ENCODE peak calls at places on chromosomes 7 and 10, in seven cellular contexts. K, B, R, N, S, O and X are unnamed samples.

GRCh38 chr10:64118736-64119135 is 597.5 kb downstream of the REEP3 start:
- DNase-seq in B (no peak), S (no peak), N (no peak), R (no peak), O (no peak), K (no peak), X (no peak)

GRCh38 chr7:106613861-106614560 is 46.9 kb downstream of the CCDC71L start:
- DNase-seq in N (no peak), S (no peak), B (no peak), K (no peak), R (no peak), O (no peak), X (no peak)

GRCh38 chr10:15370212-15370740 is 813 bp downstream of the FAM171A1 start:
- DNase-seq in O (peak; percentile 35), R (no peak), S (no peak), N (no peak), K (no peak), B (no peak), X (no peak)

GRCh38 chr10:61941202-61941651 is 39.7 kb downstream of the ARID5B start:
- DNase-seq in R (no peak), K (no peak), S (no peak), O (no peak), N (no peak), B (no peak), X (no peak)

GRCh38 chr7:140653319-140654108 is 12.9 kb upstream of the DENND2A start:
- DNase-seq in R (no peak), S (peak; percentile 75), N (peak; percentile 58), B (peak; percentile 59), O (peak; percentile 48), K (peak; percentile 69), X (peak; percentile 61)

GRCh38 chr7:44415510-44415909 is 74.9 kb downstream of the NUDCD3 start:
- DNase-seq in O (no peak), S (no peak), N (no peak), B (no peak), R (no peak), K (no peak), X (no peak)

GRCh38 chr10:97882142-97883091 is 32.8 kb downstream of the GOLGA7B start:
- DNase-seq in B (no peak), N (peak; percentile 78), K (no peak), R (no peak), O (no peak), S (no peak), X (no peak)

GRCh38 chr7:110386006-110386405 is 704.9 kb upstream of the LRRN3 start:
- DNase-seq in O (no peak), R (no peak), B (no peak), K (no peak), S (no peak), N (no peak), X (no peak)

GRCh38 chr7:46486264-46487206 is 565.5 kb upstream of the IGFBP3 start:
- DNase-seq in N (peak; percentile 81), B (no peak), S (peak; percentile 57), R (no peak), K (no peak), O (peak; percentile 63), X (no peak)

GRCh38 chr7:107090452-107090851 is 45.9 kb downstream of the PRKAR2B start:
- DNase-seq in S (no peak), N (no peak), R (peak; percentile 15), B (peak; percentile 92), O (no peak), K (no peak), X (no peak)

GRCh38 chr7:145105561-145105960 is 269.7 kb upstream of the TPK1 start:
- DNase-seq in N (no peak), K (no peak), B (no peak), O (no peak), S (no peak), R (no peak), X (peak; percentile 62)

GRCh38 chr7:25803117-25803887 is 348.7 kb upstream of the NFE2L3 start:
- DNase-seq in S (no peak), O (no peak), N (no peak), R (no peak), B (no peak), K (no peak), X (no peak)

GRCh38 chr7:5428470-5429252 is 5.0 kb upstream of the TNRC18 start:
- DNase-seq in N (peak; percentile 82), O (peak; percentile 81), R (no peak), B (no peak), S (peak; percentile 82), K (peak; percentile 38), X (no peak)

GRCh38 chr7:16985621-16986020 is 103.8 kb upstream of the AGR3 start:
- DNase-seq in S (no peak), O (no peak), K (no peak), N (no peak), R (no peak), B (no peak), X (no peak)

GRCh38 chr10:76971565-76972170 is 665.9 kb downstream of the KCNMA1 start:
- DNase-seq in R (peak; percentile 53), N (no peak), O (no peak), K (no peak), B (no peak), S (no peak), X (no peak)

GRCh38 chr10:110600487-110601101 is 33.1 kb downstream of the SMC3 start:
- DNase-seq in N (no peak), R (peak; percentile 66), K (peak; percentile 53), B (peak; percentile 79), S (no peak), O (no peak), X (peak; percentile 6)

GRCh38 chr7:2241580-2242540 is at the start of the genes MRM2 and NUDT1:
- DNase-seq in S (peak; percentile 82), O (peak; percentile 83), B (peak; percentile 89), R (peak; percentile 41), N (peak; percentile 81), K (peak; percentile 71), X (peak; percentile 76)

GRCh38 chr10:112724404-112724991 is 225.5 kb upstream of the TCF7L2 start:
- DNase-seq in K (no peak), B (no peak), S (no peak), R (no peak), O (no peak), N (no peak), X (no peak)

GRCh38 chr7:104231054-104232046 is 23.5 kb upstream of the ORC5 start:
- DNase-seq in R (peak; percentile 36), B (peak; percentile 61), N (peak; percentile 27), K (peak; percentile 46), O (no peak), S (peak; percentile 55), X (no peak)

GRCh38 chr10:132417957-132418441 is 21.0 kb downstream of the PWWP2B start:
- DNase-seq in B (no peak), O (no peak), S (no peak), K (no peak), N (no peak), R (no peak), X (no peak)

GRCh38 chr7:36158321-36158605 is 5.2 kb downstream of the EEPD1 start:
- DNase-seq in K (no peak), N (no peak), S (no peak), R (no peak), B (no peak), O (no peak), X (no peak)